ENCODE peak calls at places on chromosomes 11 and 22, in four cellular contexts. C, V, A and O are unnamed samples.
A peak's percentile ranks its signal among the peaks of the same experiment; 100 is the strongest.

GRCh38 chr22:30315962-30316576 is 10.7 kb downstream of the TBC1D10A start:
- DNase-seq in C (no peak), V (no peak), A (no peak), O (no peak)

GRCh38 chr11:86041975-86042378 is 26.9 kb downstream of the PICALM start:
- DNase-seq in C (no peak), V (peak; percentile 79), A (peak; percentile 76), O (peak; percentile 96)

GRCh38 chr22:46422896-46423295 is 87.4 kb downstream of the TRMU start:
- DNase-seq in C (peak; percentile 22), V (no peak), A (no peak), O (no peak)

GRCh38 chr11:83162377-83162776 is 5.4 kb downstream of the PCF11 start:
- DNase-seq in C (no peak), V (peak; percentile 57), A (no peak), O (no peak)

GRCh38 chr22:40325315-40325714 is 21.0 kb upstream of the ADSL start:
- DNase-seq in C (no peak), V (no peak), A (no peak), O (no peak)

GRCh38 chr11:108875134-108875533 is 210.3 kb downstream of the DDX10 start:
- DNase-seq in C (no peak), V (no peak), A (peak; percentile 18), O (no peak)

GRCh38 chr11:11641581-11641980 is 19.8 kb upstream of the GALNT18 start:
- DNase-seq in C (no peak), V (no peak), A (peak; percentile 40), O (no peak)

GRCh38 chr11:134623711-134624110 is 211.7 kb upstream of the B3GAT1 start:
- DNase-seq in C (no peak), V (no peak), A (no peak), O (no peak)

GRCh38 chr11:48044577-48044976 is 64.2 kb downstream of the PTPRJ start:
- DNase-seq in C (no peak), V (no peak), A (no peak), O (no peak)

GRCh38 chr22:33240901-33241300 is 182.7 kb upstream of the SYN3 start:
- DNase-seq in C (no peak), V (peak; percentile 62), A (peak; percentile 46), O (peak; percentile 2)

GRCh38 chr11:295351-296205 is 3.7 kb downstream of the IFITM5 start:
- DNase-seq in C (no peak), V (no peak), A (no peak), O (no peak)

GRCh38 chr11:123250811-123251655 is 56.0 kb upstream of the CLMP start:
- DNase-seq in C (no peak), V (no peak), A (no peak), O (no peak)

GRCh38 chr22:50579752-50580151 is 1.5 kb upstream of the CPT1B start:
- DNase-seq in C (no peak), V (no peak), A (no peak), O (no peak)

GRCh38 chr22:23896166-23896522 is 2.0 kb downstream of the MIF start:
- DNase-seq in C (no peak), V (no peak), A (no peak), O (no peak)

GRCh38 chr22:42855211-42855610 is 1.9 kb downstream of the ARFGAP3 start:
- DNase-seq in C (no peak), V (no peak), A (no peak), O (peak; percentile 17)

GRCh38 chr22:36330655-36331305 is 57.0 kb downstream of the MYH9 start:
- DNase-seq in C (no peak), V (no peak), A (no peak), O (peak; percentile 76)

GRCh38 chr22:36332623-36333331 is 55.0 kb downstream of the MYH9 start:
- DNase-seq in C (no peak), V (peak; percentile 36), A (peak; percentile 96), O (peak; percentile 95)

GRCh38 chr22:36331912-36332622 is 55.7 kb downstream of the MYH9 start:
- DNase-seq in C (no peak), V (peak; percentile 71), A (no peak), O (peak; percentile 63)

GRCh38 chr22:36330127-36330526 is 57.6 kb downstream of the MYH9 start:
- DNase-seq in C (no peak), V (no peak), A (no peak), O (no peak)

GRCh38 chr22:36331306-36331911 is 56.4 kb downstream of the MYH9 start:
- DNase-seq in C (no peak), V (peak; percentile 91), A (peak; percentile 97), O (peak; percentile 97)
- H3K4me3 ChIP-seq in C (peak overlapping the region; percentile 29), V (peak overlapping the region; percentile 60), A (no peak overlapping the region), O (no peak overlapping the region)

GRCh38 chr11:88579466-88579865 is 241.9 kb upstream of the CTSC start:
- DNase-seq in C (no peak), V (no peak), A (no peak), O (no peak)
- TF ChIP-seq CTCF in C (no peak), V (no peak), A (no peak), O (no peak)

GRCh38 chr22:38942702-38943101 is 14.7 kb upstream of the APOBEC3A start:
- DNase-seq in C (no peak), V (no peak), A (no peak), O (no peak)
- H3K4me3 ChIP-seq in C (no peak overlapping the region), V (no peak overlapping the region), A (no peak overlapping the region), O (no peak overlapping the region)

GRCh38 chr11:13698147-13698546 is 29.7 kb downstream of the FAR1 start:
- DNase-seq in C (no peak), V (no peak), A (no peak), O (no peak)

GRCh38 chr11:13699041-13699440 is 30.6 kb downstream of the FAR1 start:
- DNase-seq in C (no peak), V (no peak), A (no peak), O (no peak)

GRCh38 chr11:13699870-13700269 is 31.4 kb downstream of the FAR1 start:
- DNase-seq in C (no peak), V (no peak), A (no peak), O (no peak)

GRCh38 chr11:13702071-13702470 is 33.6 kb downstream of the FAR1 start:
- DNase-seq in C (no peak), V (no peak), A (no peak), O (no peak)

GRCh38 chr11:13701506-13701905 is 33.0 kb downstream of the FAR1 start:
- DNase-seq in C (no peak), V (no peak), A (no peak), O (no peak)
- TF ChIP-seq CTCF in C (no peak), V (peak; percentile 64), A (no peak), O (no peak)

DNA sequence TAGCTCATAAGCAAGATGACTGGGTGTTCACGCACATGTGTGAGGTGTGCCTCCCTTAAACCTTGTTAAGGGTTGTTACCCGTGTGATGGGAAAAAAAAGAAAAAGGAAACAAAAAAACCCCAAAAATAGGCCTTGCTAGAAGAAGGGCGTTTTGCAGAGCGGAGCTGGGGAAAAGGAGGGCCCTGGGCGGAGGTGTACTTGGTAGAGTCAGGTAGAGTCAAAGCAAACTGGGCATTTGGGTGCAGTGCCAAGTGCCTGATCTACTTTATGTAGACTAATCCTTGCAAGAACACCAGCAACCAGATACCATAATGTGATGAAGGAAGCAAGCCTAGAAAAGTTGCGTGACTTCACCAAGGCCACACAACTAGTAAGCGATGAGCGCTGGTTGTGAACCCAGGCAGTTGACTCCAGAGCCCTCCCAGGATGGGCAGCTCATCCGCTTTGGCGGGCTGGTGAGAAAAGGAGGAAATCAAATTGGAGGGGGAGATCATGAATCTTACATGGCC is 1.2 kb upstream of the TIRAP start:
- DNase-seq in C (no peak), V (no peak), A (no peak), O (no peak)
- H3K4me3 ChIP-seq in C (peak overlapping the region; percentile 64), V (no peak overlapping the region), A (no peak overlapping the region), O (no peak overlapping the region)

DNA sequence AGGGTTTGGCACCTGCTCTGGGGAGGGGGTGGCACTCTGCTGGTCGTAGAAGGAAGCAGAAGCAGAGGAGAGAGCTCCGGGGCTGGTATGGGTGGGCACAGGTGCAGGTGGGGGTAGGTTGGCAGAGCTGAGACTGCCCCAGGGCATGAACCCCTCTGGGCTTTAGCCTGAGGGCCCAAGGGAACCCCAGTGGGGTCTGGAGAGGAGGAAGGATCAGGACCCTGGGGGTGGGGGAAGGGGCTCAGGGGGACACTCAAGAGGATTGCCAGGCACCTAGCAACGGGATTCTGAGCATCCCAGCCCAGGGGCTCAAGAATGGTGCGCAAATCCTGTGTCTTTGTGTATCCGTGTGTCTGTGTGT is 6.3 kb downstream of the ALDH3B2 start:
- DNase-seq in C (no peak), V (peak; percentile 47), A (no peak), O (no peak)
- TF ChIP-seq CTCF in C (no peak), V (no peak), A (no peak), O (no peak)

DNA sequence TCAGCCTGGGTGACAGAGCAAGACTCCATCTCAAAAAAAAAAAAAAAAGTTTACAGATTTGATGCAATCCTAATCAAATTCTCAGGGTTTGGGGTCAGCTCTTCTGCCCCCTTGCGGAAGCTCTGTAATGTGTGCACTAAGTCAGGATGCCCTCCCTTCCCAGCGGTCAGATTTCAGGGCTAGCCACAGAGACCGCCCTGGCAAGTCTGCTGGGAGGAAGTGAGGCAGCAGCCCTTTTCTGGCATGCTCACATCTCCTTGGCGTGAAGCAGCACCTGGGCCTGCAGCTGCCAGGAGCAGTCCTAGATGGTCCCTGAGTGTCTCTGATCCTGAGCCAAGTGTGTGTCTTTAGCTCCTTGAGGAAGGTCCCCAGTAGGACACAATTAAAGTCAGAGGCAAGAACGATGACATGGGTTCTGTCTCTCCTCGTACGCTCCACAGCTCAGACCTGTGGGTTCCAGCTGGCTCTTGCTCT is 10.9 kb upstream of the APOBEC3C start:
- DNase-seq in C (no peak), V (peak; percentile 88), A (peak; percentile 87), O (peak; percentile 90)
- H3K4me3 ChIP-seq in C (no peak overlapping the region), V (peak overlapping the region; percentile 1), A (no peak overlapping the region), O (no peak overlapping the region)

DNA sequence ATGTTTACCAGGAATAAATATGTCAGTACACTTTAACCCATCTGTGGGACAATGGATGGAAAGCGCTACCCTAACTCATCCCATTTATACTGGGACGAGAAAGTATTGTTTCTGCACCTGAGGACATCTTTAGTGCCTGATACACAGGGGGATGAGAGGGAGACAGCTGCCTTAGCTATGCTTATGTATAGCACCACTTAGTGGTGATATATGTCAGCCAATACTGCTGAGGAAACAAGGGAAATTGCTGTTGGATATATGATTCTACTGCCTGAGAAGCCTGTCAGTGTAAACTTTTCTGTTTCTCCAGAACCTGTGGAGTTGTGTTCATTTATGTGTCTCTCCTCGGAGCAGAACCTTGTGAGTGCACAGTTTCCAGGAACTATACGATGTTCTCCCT is 13.3 kb upstream of the CEP295 start:
- DNase-seq in C (no peak), V (peak; percentile 39), A (peak; percentile 9), O (peak; percentile 37)
- TF ChIP-seq CTCF in C (no peak), V (peak; percentile 73), A (peak; percentile 47), O (peak; percentile 33)

GRCh38 chr11:2777396-2777795 is 77.6 kb upstream of the KCNQ1OT1 start:
- DNase-seq in C (no peak), V (no peak), A (peak; percentile 21), O (peak; percentile 17)
- H3K4me3 ChIP-seq in C (no peak overlapping the region), V (no peak overlapping the region), A (no peak overlapping the region), O (no peak overlapping the region)